ENCODE peak calls at places on chromosomes 6 and 20, in six cellular contexts. B is HepG2, E is GM12878, T is HCT116, N is H1, R is K562. P is an unnamed sample. For H3K27me3, the result is how much of the 10 kb centered on the place peaks cover.

GRCh38 chr6:37029249-37029959 is 23.9 kb downstream of the FGD2 start:
- DNase-seq in B (peak), E (no peak), T (peak), N (peak), R (peak), P (peak)

GRCh38 chr20:48486065-48486464 is 341.7 kb downstream of the PREX1 start:
- DNase-seq in B (no peak), E (no peak), T (no peak), N (no peak), R (no peak), P (no peak)

GRCh38 chr6:127938701-127939100 is 37.8 kb upstream of the THEMIS start:
- DNase-seq in B (no peak), E (no peak), T (peak), N (no peak), R (no peak), P (no peak)

GRCh38 chr20:17995967-17996819 is 27.4 kb downstream of the MGME1 start:
- DNase-seq in B (peak), E (no peak), T (peak), N (no peak), R (peak), P (peak)

GRCh38 chr6:38508894-38509293 is 130.8 kb downstream of the BTBD9 start:
- DNase-seq in B (peak), E (no peak), T (no peak), N (no peak), R (no peak), P (no peak)

GRCh38 chr6:138719011-138719635 is 54.4 kb upstream of the CCDC28A start:
- DNase-seq in B (no peak), E (no peak), T (no peak), N (no peak), R (no peak), P (no peak)

GRCh38 chr20:38196592-38196991 is 31.5 kb upstream of the TGM2 start:
- DNase-seq in B (no peak), E (no peak), T (no peak), N (no peak), R (peak), P (no peak)

GRCh38 chr6:70651326-70651905 is 16.3 kb upstream of the SMAP1 start:
- DNase-seq in B (no peak), E (no peak), T (no peak), N (no peak), R (no peak), P (no peak)

GRCh38 chr6:25279748-25280616 is 808 bp downstream of the CARMIL1 start:
- DNase-seq in B (peak), E (no peak), T (no peak), N (peak), R (peak), P (peak)

GRCh38 chr6:40389176-40389767 is 197.9 kb downstream of the LRFN2 start:
- DNase-seq in B (no peak), E (no peak), T (no peak), N (peak), R (no peak), P (no peak)

GRCh38 chr20:23477223-23477622 is 13.7 kb upstream of the CST8 start:
- DNase-seq in B (no peak), E (no peak), T (no peak), N (no peak), R (no peak), P (no peak)

GRCh38 chr6:160137989-160138835 is 16.6 kb downstream of the SLC22A1 start:
- DNase-seq in B (peak), E (peak), T (peak), N (peak), R (peak), P (no peak)

GRCh38 chr20:22418738-22419137 is 165.6 kb downstream of the FOXA2 start:
- DNase-seq in B (peak), E (no peak), T (no peak), N (no peak), R (no peak), P (no peak)

GRCh38 chr6:113645986-113646385 is 211.2 kb upstream of the MARCKS start:
- DNase-seq in B (no peak), E (no peak), T (no peak), N (no peak), R (no peak), P (no peak)

GRCh38 chr6:111118816-111119215 is 31.5 kb downstream of the SLC16A10 start:
- DNase-seq in B (no peak), E (no peak), T (no peak), N (no peak), R (no peak), P (no peak)

GRCh38 chr6:16639689-16640480 is 121.4 kb downstream of the ATXN1 start:
- DNase-seq in B (no peak), E (no peak), T (no peak), N (no peak), R (no peak), P (no peak)
- TF ChIP-seq ZNF274 in B (no peak), E (no peak), T (no peak), N (no peak), R (no peak), P (no peak)

GRCh38 chr6:88163576-88163975 is 2.6 kb downstream of the CNR1 start:
- DNase-seq in B (no peak), E (no peak), T (no peak), N (no peak), R (no peak), P (no peak)
- H3K27me3 ChIP-seq in B (under half), E (under half), T (under half), N (under half), R (under half), P (under half)

GRCh38 chr6:42313941-42314570 is 96.4 kb upstream of the MRPS10 start:
- DNase-seq in B (no peak), E (no peak), T (no peak), N (no peak), R (no peak), P (no peak)
- TF ChIP-seq ZNF274 in B (no peak), E (no peak), T (no peak), N (no peak), R (no peak), P (no peak)

GRCh38 chr6:90294989-90295853 is 1.4 kb downstream of the BACH2 start:
- DNase-seq in B (no peak), E (no peak), T (no peak), N (no peak), R (peak), P (no peak)
- H3K27me3 ChIP-seq in B (half or more), E (under half), T (under half), N (under half), R (under half), P (under half)

DNA sequence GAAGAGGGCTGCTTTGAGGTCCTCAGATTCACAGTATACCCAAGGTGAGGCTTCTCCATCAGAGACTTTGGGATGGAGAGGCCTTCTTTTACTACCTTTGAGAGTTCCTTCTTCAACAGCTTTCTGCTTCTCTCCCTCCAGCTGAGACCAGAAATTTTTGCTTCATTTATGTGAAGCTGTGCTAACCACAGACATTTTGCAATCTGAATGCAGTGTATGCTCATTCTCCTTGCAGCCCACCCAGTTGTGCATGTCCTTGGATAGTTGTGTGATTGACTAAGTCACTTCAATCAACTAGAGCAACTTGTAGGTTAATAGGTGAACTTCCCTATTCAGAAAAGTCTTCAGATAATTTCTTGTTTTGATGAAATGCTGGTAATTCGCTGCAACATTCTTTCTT is 20.1 kb downstream of the DCBLD1 start:
- DNase-seq in B (no peak), E (no peak), T (no peak), N (no peak), R (no peak), P (no peak)
- TF ChIP-seq ZNF274 in B (no peak), E (no peak), T (no peak), N (no peak), R (no peak), P (no peak)